ENCODE peak calls at places on chromosomes 12 and 14, in nine cellular contexts. Q, T, Y, N, G, P, K, O and C are unnamed samples.

GRCh38 chr14:30621954-30622830 is at the start of gene SCFD1:
- DNase-seq in Q (peak), T (peak), Y (peak), N (peak), G (peak), P (peak), K (peak), O (peak), C (peak)

GRCh38 chr14:94631050-94631449 is 18.9 kb downstream of the SERPINA3 start:
- DNase-seq in Q (no peak), T (no peak), Y (no peak), N (no peak), G (no peak), P (no peak), K (no peak), O (no peak), C (no peak)

GRCh38 chr12:104177663-104178501 is 37.7 kb upstream of the TXNRD1 start:
- DNase-seq in Q (peak), T (peak), Y (peak), N (no peak), G (no peak), P (peak), K (no peak), O (no peak), C (peak)

GRCh38 chr12:105369014-105369413 is 38.5 kb downstream of the C12orf75 start:
- DNase-seq in Q (no peak), T (no peak), Y (no peak), N (no peak), G (no peak), P (no peak), K (no peak), O (no peak), C (no peak)

GRCh38 chr14:22979748-22980392 is 2.5 kb downstream of the AJUBA start:
- DNase-seq in Q (no peak), T (no peak), Y (no peak), N (no peak), G (no peak), P (no peak), K (no peak), O (no peak), C (no peak)

GRCh38 chr12:15088115-15088514 is 115.3 kb downstream of the PDE6H start:
- DNase-seq in Q (no peak), T (no peak), Y (no peak), N (no peak), G (no peak), P (no peak), K (no peak), O (no peak), C (no peak)

GRCh38 chr14:79011091-79011919 is 841.1 kb downstream of the NRXN3 start:
- DNase-seq in Q (no peak), T (no peak), Y (peak), N (peak), G (no peak), P (no peak), K (peak), O (no peak), C (no peak)

GRCh38 chr14:104507443-104507842 is 72.1 kb upstream of the C14orf180 start:
- DNase-seq in Q (no peak), T (no peak), Y (no peak), N (no peak), G (no peak), P (no peak), K (no peak), O (no peak), C (no peak)

GRCh38 chr12:24600559-24600958 is 348.3 kb downstream of the BCAT1 start:
- DNase-seq in Q (no peak), T (no peak), Y (no peak), N (no peak), G (no peak), P (no peak), K (no peak), O (no peak), C (no peak)

GRCh38 chr12:42552822-42553221 is 36.7 kb downstream of the PRICKLE1 start:
- DNase-seq in Q (no peak), T (no peak), Y (no peak), N (no peak), G (peak), P (no peak), K (peak), O (no peak), C (no peak)

GRCh38 chr14:78202178-78202577 is 32.0 kb downstream of the NRXN3 start:
- DNase-seq in Q (no peak), T (no peak), Y (no peak), N (no peak), G (no peak), P (no peak), K (no peak), O (no peak), C (no peak)

GRCh38 chr12:25286837-25287236 is 36.1 kb upstream of the KRAS start:
- DNase-seq in Q (no peak), T (no peak), Y (no peak), N (no peak), G (no peak), P (no peak), K (no peak), O (no peak), C (no peak)

GRCh38 chr14:34496679-34497513 is 34.9 kb upstream of the SPTSSA start:
- DNase-seq in Q (peak), T (peak), Y (peak), N (peak), G (no peak), P (peak), K (peak), O (no peak), C (peak)

GRCh38 chr12:41073633-41074576 is 114.2 kb upstream of the PDZRN4 start:
- DNase-seq in Q (no peak), T (no peak), Y (no peak), N (no peak), G (no peak), P (no peak), K (no peak), O (no peak), C (no peak)

GRCh38 chr12:65854629-65855028 is 30.3 kb downstream of the HMGA2 start:
- DNase-seq in Q (no peak), T (no peak), Y (no peak), N (no peak), G (no peak), P (no peak), K (no peak), O (no peak), C (no peak)

GRCh38 chr12:65857875-65858274 is 33.6 kb downstream of the HMGA2 start:
- DNase-seq in Q (no peak), T (no peak), Y (no peak), N (no peak), G (no peak), P (no peak), K (no peak), O (no peak), C (no peak)

GRCh38 chr12:65853489-65854157 is 29.3 kb downstream of the HMGA2 start:
- DNase-seq in Q (no peak), T (no peak), Y (no peak), N (no peak), G (no peak), P (no peak), K (no peak), O (no peak), C (no peak)

GRCh38 chr12:65858831-65859230 is 34.5 kb downstream of the HMGA2 start:
- DNase-seq in Q (no peak), T (no peak), Y (no peak), N (no peak), G (no peak), P (no peak), K (no peak), O (no peak), C (no peak)

GRCh38 chr12:65856521-65856920 is 32.2 kb downstream of the HMGA2 start:
- DNase-seq in Q (no peak), T (no peak), Y (no peak), N (no peak), G (no peak), P (no peak), K (no peak), O (no peak), C (no peak)
- TF ChIP-seq POLR2AphosphoS5 in Q (no peak), T (no peak), Y (no peak), N (no peak), G (no peak), P (no peak), K (no peak), O (no peak), C (peak)

GRCh38 chr12:12511895-12512674 is 50.6 kb downstream of the DUSP16 start:
- DNase-seq in Q (no peak), T (no peak), Y (no peak), N (no peak), G (no peak), P (no peak), K (no peak), O (no peak), C (no peak)
- TF ChIP-seq POLR2AphosphoS5 in Q (no peak), T (no peak), Y (no peak), N (no peak), G (no peak), P (no peak), K (no peak), O (no peak), C (no peak)

DNA sequence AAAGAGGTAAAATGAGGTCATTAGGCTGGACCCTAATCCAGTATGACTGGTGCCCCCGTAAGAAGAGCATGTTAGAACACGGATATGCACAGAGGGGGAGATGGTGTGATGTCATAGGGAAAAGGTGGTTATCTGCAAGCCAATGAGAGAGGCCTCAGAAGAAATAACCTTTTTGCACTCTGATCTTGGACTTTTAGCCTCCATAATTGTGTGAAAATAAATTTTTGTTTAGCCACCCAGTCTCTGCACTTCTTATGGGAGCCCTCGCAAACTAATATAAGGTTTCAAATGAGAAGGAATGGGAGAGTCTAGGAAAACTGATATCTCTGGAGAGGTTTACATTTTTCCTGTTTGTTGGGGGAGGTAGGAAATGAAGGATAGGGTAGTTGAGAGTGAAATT is 43.2 kb upstream of the PKP2 start:
- DNase-seq in Q (no peak), T (no peak), Y (no peak), N (no peak), G (no peak), P (peak), K (no peak), O (no peak), C (no peak)
- TF ChIP-seq POLR2AphosphoS5 in Q (no peak), T (no peak), Y (no peak), N (no peak), G (no peak), P (no peak), K (no peak), O (no peak), C (no peak)

GRCh38 chr12:58916891-58917570 is 3.3 kb downstream of the LRIG3 start:
- DNase-seq in Q (no peak), T (no peak), Y (no peak), N (no peak), G (no peak), P (no peak), K (no peak), O (no peak), C (no peak)
- TF ChIP-seq POLR2AphosphoS5 in Q (no peak), T (peak), Y (no peak), N (no peak), G (no peak), P (no peak), K (no peak), O (no peak), C (no peak)

GRCh38 chr12:114933428-114934160 is 249.6 kb upstream of the TBX3 start:
- DNase-seq in Q (no peak), T (no peak), Y (no peak), N (peak), G (no peak), P (no peak), K (no peak), O (no peak), C (peak)
- TF ChIP-seq POLR2AphosphoS5 in Q (no peak), T (no peak), Y (no peak), N (no peak), G (no peak), P (no peak), K (no peak), O (no peak), C (peak)

GRCh38 chr12:110224379-110225304 is 56.4 kb upstream of the ATP2A2 start:
- DNase-seq in Q (no peak), T (peak), Y (peak), N (no peak), G (no peak), P (no peak), K (peak), O (no peak), C (no peak)
- TF ChIP-seq POLR2AphosphoS5 in Q (peak), T (peak), Y (peak), N (no peak), G (no peak), P (peak), K (no peak), O (no peak), C (no peak)

GRCh38 chr12:109428038-109428629 is 49.0 kb downstream of the KCTD10 start:
- DNase-seq in Q (peak), T (peak), Y (peak), N (peak), G (peak), P (no peak), K (peak), O (peak), C (peak)
- TF ChIP-seq POLR2AphosphoS5 in Q (peak), T (no peak), Y (peak), N (no peak), G (no peak), P (peak), K (no peak), O (no peak), C (no peak)

DNA sequence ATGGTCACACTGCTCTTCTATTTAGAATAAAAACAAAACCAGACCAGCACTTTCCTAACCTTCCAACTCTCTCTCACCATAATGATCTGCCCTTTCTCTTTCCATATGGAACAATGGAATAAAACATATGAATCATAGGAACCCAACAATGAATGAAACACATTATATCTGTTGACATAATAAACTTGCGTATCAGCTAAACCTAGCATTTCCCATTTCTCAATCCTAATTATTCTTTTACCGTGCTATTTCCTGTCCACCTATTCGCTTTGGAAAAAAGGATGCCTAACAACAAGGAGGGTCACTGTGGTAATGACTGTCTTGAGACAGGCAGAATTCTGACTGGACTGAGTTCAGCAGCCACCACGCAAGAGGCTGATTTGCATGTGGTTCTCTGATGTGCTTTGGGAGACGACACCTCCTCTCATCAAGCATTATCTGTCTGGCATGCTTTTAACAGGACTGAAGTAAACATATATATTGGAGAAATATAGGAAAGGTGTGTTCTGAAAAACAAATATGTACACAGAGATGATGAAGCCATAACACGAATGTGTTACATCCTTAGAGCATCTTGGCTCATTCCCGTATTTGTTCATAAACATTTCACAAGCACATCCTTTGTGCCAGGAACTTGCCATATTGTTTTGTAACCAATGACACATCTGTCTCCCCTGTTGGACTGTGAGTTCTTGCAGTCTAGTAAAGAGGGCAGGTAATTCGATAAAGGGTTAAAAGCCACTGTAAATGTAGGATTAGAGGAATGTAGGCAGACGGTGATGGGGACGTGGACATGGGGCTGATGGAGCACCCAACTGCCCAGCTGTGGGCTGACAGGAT is 87.7 kb downstream of the PTPRB start:
- DNase-seq in Q (no peak), T (no peak), Y (no peak), N (no peak), G (no peak), P (no peak), K (no peak), O (no peak), C (no peak)
- TF ChIP-seq POLR2AphosphoS5 in Q (no peak), T (no peak), Y (no peak), N (no peak), G (peak), P (no peak), K (no peak), O (no peak), C (no peak)